ENCODE peak calls at places on chromosomes 6 and 20, in eight cellular contexts. One of them, this sample, is unnamed.

GRCh38 chr6:87923389-87924050 is 124.1 kb upstream of the SPACA1 start:
- DNase-seq in stimulated activated CD4-positive, alpha-beta T cell treated with anti-CD3 and anti-CD28 coated beads, Interleukin-2, amount 100 ng/mL, for 48 hours: no peak
- DNase-seq in HEK293T: no peak
- DNase-seq in breast epithelium: no peak
- DNase-seq in cardiac fibroblast: no peak
- DNase-seq in RPMI8226: no peak
- DNase-seq in activated T-cell treated with anti-CD3 and anti-CD28 coated beads for 1 hour: no peak
- DNase-seq in cardiac muscle cell: no peak
- DNase-seq in this sample: no peak

GRCh38 chr6:3309391-3310050 is 50.8 kb downstream of the PSMG4 start:
- DNase-seq in HEK293T: no peak
- DNase-seq in activated T-cell treated with anti-CD3 and anti-CD28 coated beads for 1 hour: no peak
- DNase-seq in cardiac fibroblast: no peak
- DNase-seq in breast epithelium: no peak
- DNase-seq in cardiac muscle cell: no peak
- DNase-seq in stimulated activated CD4-positive, alpha-beta T cell treated with anti-CD3 and anti-CD28 coated beads, Interleukin-2, amount 100 ng/mL, for 48 hours: no peak
- DNase-seq in RPMI8226: peak
- DNase-seq in this sample: no peak

GRCh38 chr6:167093922-167094432 is 28.9 kb upstream of the CCR6 start:
- DNase-seq in breast epithelium: no peak
- DNase-seq in stimulated activated CD4-positive, alpha-beta T cell treated with anti-CD3 and anti-CD28 coated beads, Interleukin-2, amount 100 ng/mL, for 48 hours: peak
- DNase-seq in HEK293T: no peak
- DNase-seq in RPMI8226: peak
- DNase-seq in cardiac fibroblast: no peak
- DNase-seq in cardiac muscle cell: no peak
- DNase-seq in activated T-cell treated with anti-CD3 and anti-CD28 coated beads for 1 hour: peak
- DNase-seq in this sample: no peak

GRCh38 chr20:16219182-16219581 is 354.1 kb downstream of the KIF16B start:
- DNase-seq in breast epithelium: no peak
- DNase-seq in stimulated activated CD4-positive, alpha-beta T cell treated with anti-CD3 and anti-CD28 coated beads, Interleukin-2, amount 100 ng/mL, for 48 hours: no peak
- DNase-seq in RPMI8226: no peak
- DNase-seq in cardiac fibroblast: no peak
- DNase-seq in HEK293T: no peak
- DNase-seq in cardiac muscle cell: no peak
- DNase-seq in activated T-cell treated with anti-CD3 and anti-CD28 coated beads for 1 hour: no peak
- DNase-seq in this sample: no peak

GRCh38 chr6:136551103-136551502 is 881 bp upstream of the MAP7 start:
- DNase-seq in stimulated activated CD4-positive, alpha-beta T cell treated with anti-CD3 and anti-CD28 coated beads, Interleukin-2, amount 100 ng/mL, for 48 hours: no peak
- DNase-seq in activated T-cell treated with anti-CD3 and anti-CD28 coated beads for 1 hour: no peak
- DNase-seq in RPMI8226: no peak
- DNase-seq in cardiac muscle cell: peak
- DNase-seq in cardiac fibroblast: no peak
- DNase-seq in HEK293T: no peak
- DNase-seq in breast epithelium: no peak
- DNase-seq in this sample: no peak

GRCh38 chr6:27059621-27060425 is 187.7 kb upstream of the PRSS16 start:
- DNase-seq in cardiac fibroblast: no peak
- DNase-seq in stimulated activated CD4-positive, alpha-beta T cell treated with anti-CD3 and anti-CD28 coated beads, Interleukin-2, amount 100 ng/mL, for 48 hours: no peak
- DNase-seq in cardiac muscle cell: peak
- DNase-seq in RPMI8226: no peak
- DNase-seq in activated T-cell treated with anti-CD3 and anti-CD28 coated beads for 1 hour: no peak
- DNase-seq in breast epithelium: no peak
- DNase-seq in HEK293T: no peak
- DNase-seq in this sample: no peak

GRCh38 chr20:17542993-17543412 is 11.8 kb upstream of the BFSP1 start:
- DNase-seq in activated T-cell treated with anti-CD3 and anti-CD28 coated beads for 1 hour: no peak
- DNase-seq in cardiac muscle cell: no peak
- DNase-seq in cardiac fibroblast: peak
- DNase-seq in RPMI8226: no peak
- DNase-seq in stimulated activated CD4-positive, alpha-beta T cell treated with anti-CD3 and anti-CD28 coated beads, Interleukin-2, amount 100 ng/mL, for 48 hours: no peak
- DNase-seq in HEK293T: no peak
- DNase-seq in breast epithelium: no peak
- DNase-seq in this sample: no peak

GRCh38 chr20:12835999-12836398 is 172.8 kb upstream of the SPTLC3 start:
- DNase-seq in RPMI8226: no peak
- DNase-seq in cardiac muscle cell: no peak
- DNase-seq in cardiac fibroblast: no peak
- DNase-seq in activated T-cell treated with anti-CD3 and anti-CD28 coated beads for 1 hour: no peak
- DNase-seq in breast epithelium: no peak
- DNase-seq in stimulated activated CD4-positive, alpha-beta T cell treated with anti-CD3 and anti-CD28 coated beads, Interleukin-2, amount 100 ng/mL, for 48 hours: no peak
- DNase-seq in HEK293T: no peak
- DNase-seq in this sample: no peak

GRCh38 chr6:165926378-165926777 is 241.3 kb downstream of the TBXT start:
- DNase-seq in activated T-cell treated with anti-CD3 and anti-CD28 coated beads for 1 hour: no peak
- DNase-seq in HEK293T: no peak
- DNase-seq in cardiac muscle cell: no peak
- DNase-seq in stimulated activated CD4-positive, alpha-beta T cell treated with anti-CD3 and anti-CD28 coated beads, Interleukin-2, amount 100 ng/mL, for 48 hours: no peak
- DNase-seq in cardiac fibroblast: no peak
- DNase-seq in RPMI8226: no peak
- DNase-seq in breast epithelium: no peak
- DNase-seq in this sample: no peak

GRCh38 chr6:129691709-129692108 is 18.3 kb downstream of the ARHGAP18 start:
- DNase-seq in HEK293T: no peak
- DNase-seq in stimulated activated CD4-positive, alpha-beta T cell treated with anti-CD3 and anti-CD28 coated beads, Interleukin-2, amount 100 ng/mL, for 48 hours: no peak
- DNase-seq in cardiac fibroblast: no peak
- DNase-seq in RPMI8226: no peak
- DNase-seq in breast epithelium: no peak
- DNase-seq in cardiac muscle cell: no peak
- DNase-seq in activated T-cell treated with anti-CD3 and anti-CD28 coated beads for 1 hour: no peak
- DNase-seq in this sample: no peak

GRCh38 chr6:150418825-150419594 is 50.2 kb downstream of the IYD start:
- DNase-seq in stimulated activated CD4-positive, alpha-beta T cell treated with anti-CD3 and anti-CD28 coated beads, Interleukin-2, amount 100 ng/mL, for 48 hours: peak
- DNase-seq in HEK293T: peak
- DNase-seq in cardiac muscle cell: peak
- DNase-seq in breast epithelium: no peak
- DNase-seq in activated T-cell treated with anti-CD3 and anti-CD28 coated beads for 1 hour: peak
- DNase-seq in cardiac fibroblast: peak
- DNase-seq in RPMI8226: peak
- DNase-seq in this sample: peak